ENCODE peak calls at places on chromosomes 7 and 10, in six cellular contexts. R is H1, J is SK-N-SH, U is GM23338, H is K562, M is HCT116. K is an unnamed sample. For H3K79me2, the result is how much of the 10 kb centered on the place peaks cover.

GRCh38 chr7:11427686-11428273 is 404.2 kb downstream of the THSD7A start:
- DNase-seq in R (no peak), J (peak), U (peak), H (peak), M (peak), K (peak)

GRCh38 chr10:58351616-58352578 is 17.1 kb downstream of the UBE2D1 start:
- DNase-seq in R (no peak), J (no peak), U (no peak), H (no peak), M (no peak), K (no peak)

GRCh38 chr10:76336213-76336963 is 905.0 kb downstream of the LRMDA start:
- DNase-seq in R (no peak), J (no peak), U (peak), H (no peak), M (no peak), K (peak)

GRCh38 chr10:106500585-106501525 is 663.7 kb downstream of the SORCS1 start:
- DNase-seq in R (no peak), J (no peak), U (no peak), H (no peak), M (no peak), K (no peak)

GRCh38 chr10:117374506-117375359 is 507 bp downstream of the PDZD8 start:
- DNase-seq in R (no peak), J (peak), U (peak), H (no peak), M (no peak), K (peak)

GRCh38 chr10:48454302-48455054 is 148.0 kb downstream of the MAPK8 start:
- DNase-seq in R (no peak), J (no peak), U (no peak), H (no peak), M (no peak), K (no peak)

GRCh38 chr10:99528867-99529285 is 3.9 kb upstream of the NKX2-3 start:
- DNase-seq in R (no peak), J (no peak), U (no peak), H (no peak), M (no peak), K (peak)

GRCh38 chr7:27175626-27176342 is 1.7 kb upstream of the HOXA10 start:
- DNase-seq in R (no peak), J (peak), U (peak), H (no peak), M (no peak), K (peak)

GRCh38 chr10:43427166-43427825 is 9.6 kb upstream of the ZNF487 start:
- DNase-seq in R (no peak), J (no peak), U (no peak), H (no peak), M (no peak), K (no peak)

GRCh38 chr7:146478975-146479492 is 362.4 kb downstream of the CNTNAP2 start:
- DNase-seq in R (no peak), J (peak), U (no peak), H (no peak), M (no peak), K (no peak)

GRCh38 chr7:157234271-157234670 is 95.5 kb downstream of the UBE3C start:
- DNase-seq in R (no peak), J (peak), U (no peak), H (no peak), M (no peak), K (no peak)

GRCh38 chr10:128105383-128105782 is 20.8 kb downstream of the MKI67 start:
- DNase-seq in R (no peak), J (no peak), U (no peak), H (no peak), M (no peak), K (no peak)

GRCh38 chr10:127737563-127738511 is 852 bp downstream of the FOXI2 start:
- DNase-seq in R (no peak), J (peak), U (peak), H (no peak), M (no peak), K (no peak)

GRCh38 chr7:53940483-53940882 is 601.7 kb upstream of the VSTM2A start:
- DNase-seq in R (no peak), J (no peak), U (no peak), H (no peak), M (no peak), K (no peak)

GRCh38 chr10:123633106-123633505 is 33.0 kb upstream of the GPR26 start:
- DNase-seq in R (no peak), J (no peak), U (no peak), H (no peak), M (no peak), K (no peak)

GRCh38 chr10:99881371-99881770 is 98.9 kb downstream of the ABCC2 start:
- DNase-seq in R (no peak), J (no peak), U (no peak), H (no peak), M (no peak), K (no peak)

GRCh38 chr10:52883996-52884871 is 111.7 kb upstream of the MBL2 start:
- DNase-seq in R (peak), J (peak), U (peak), H (peak), M (peak), K (peak)

GRCh38 chr7:44147026-44147881 is 6.1 kb upstream of the MYL7 start:
- DNase-seq in R (no peak), J (peak), U (peak), H (peak), M (no peak), K (no peak)

GRCh38 chr7:128682125-128682524 is 10.0 kb downstream of the GARIN1A start:
- DNase-seq in R (no peak), J (no peak), U (no peak), H (no peak), M (no peak), K (no peak)

GRCh38 chr7:117673839-117674238 is 194.0 kb downstream of the CFTR start:
- DNase-seq in R (no peak), J (peak), U (no peak), H (no peak), M (peak), K (peak)

GRCh38 chr7:3657201-3657600 is 356.1 kb downstream of the SDK1 start:
- DNase-seq in R (no peak), J (no peak), U (no peak), H (no peak), M (no peak), K (no peak)

GRCh38 chr7:30896783-30897617 is 14.7 kb upstream of the AQP1 start:
- DNase-seq in R (no peak), J (no peak), U (no peak), H (peak), M (no peak), K (no peak)

GRCh38 chr7:127871226-127871625 is 160.0 kb downstream of the LRRC4 start:
- DNase-seq in R (no peak), J (no peak), U (no peak), H (no peak), M (no peak), K (no peak)

GRCh38 chr7:92833024-92833765 is 3.2 kb downstream of the CDK6 start:
- DNase-seq in R (peak), J (peak), U (peak), H (peak), M (peak), K (peak)

GRCh38 chr7:123190109-123190831 is 9.5 kb downstream of the SLC13A1 start:
- DNase-seq in R (no peak), J (no peak), U (no peak), H (no peak), M (no peak), K (no peak)

GRCh38 chr10:48598243-48598935 is 6.5 kb downstream of the ARHGAP22 start:
- DNase-seq in R (no peak), J (no peak), U (no peak), H (no peak), M (no peak), K (no peak)

GRCh38 chr10:29676732-29677131 is 42.0 kb upstream of the SVIL start:
- DNase-seq in R (no peak), J (no peak), U (no peak), H (no peak), M (no peak), K (no peak)
- H3K79me2 ChIP-seq in R (under half), J (under half), U (under half), H (under half), M (under half), K (under half)

GRCh38 chr7:151245360-151246160 is 2.9 kb downstream of the SMARCD3 start:
- DNase-seq in R (no peak), J (peak), U (peak), H (peak), M (no peak), K (peak)

GRCh38 chr7:151244156-151244870 is 4.2 kb downstream of the SMARCD3 start:
- DNase-seq in R (no peak), J (peak), U (peak), H (peak), M (no peak), K (peak)

GRCh38 chr7:151246161-151247015 is 2.1 kb downstream of the SMARCD3 start:
- DNase-seq in R (no peak), J (peak), U (peak), H (no peak), M (no peak), K (no peak)

GRCh38 chr7:151243411-151244155 is 4.9 kb downstream of the SMARCD3 start:
- DNase-seq in R (no peak), J (no peak), U (no peak), H (no peak), M (no peak), K (no peak)

DNA sequence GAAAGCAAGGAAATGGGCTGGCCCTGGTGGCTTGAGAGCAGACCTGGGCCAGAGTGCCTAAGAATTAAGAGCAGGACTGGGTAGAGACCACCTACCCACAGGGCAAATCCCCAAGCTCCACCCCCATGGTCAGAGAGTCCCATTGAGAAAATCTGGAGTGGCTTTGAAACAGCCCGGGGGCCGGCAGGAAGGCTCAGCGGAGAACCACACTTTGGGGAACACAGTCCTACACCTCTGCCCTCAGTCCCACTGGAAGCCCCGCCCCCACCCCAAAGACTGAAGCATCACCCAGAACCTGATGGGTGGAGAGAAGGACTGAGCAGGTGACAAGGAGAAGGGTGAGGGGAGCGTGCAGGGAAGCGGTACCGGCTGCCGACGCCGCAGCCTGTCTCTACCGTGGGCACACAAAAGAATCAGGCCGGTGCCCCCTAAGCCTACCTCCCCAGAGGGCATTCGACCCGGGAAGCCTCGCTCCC is 3.6 kb downstream of the SMARCD3 start:
- DNase-seq in R (no peak), J (peak), U (peak), H (no peak), M (no peak), K (no peak)
- H3K4me3 ChIP-seq in R (peak), J (peak), U (peak), H (peak), M (no peak), K (no peak)

GRCh38 chr10:111789821-111790220 is 393.7 kb downstream of the GPAM start:
- DNase-seq in R (no peak), J (no peak), U (no peak), H (no peak), M (no peak), K (no peak)
- TF ChIP-seq POLR2AphosphoS5 in R (no peak), J (no peak), U (no peak), H (no peak), M (no peak), K (no peak)

DNA sequence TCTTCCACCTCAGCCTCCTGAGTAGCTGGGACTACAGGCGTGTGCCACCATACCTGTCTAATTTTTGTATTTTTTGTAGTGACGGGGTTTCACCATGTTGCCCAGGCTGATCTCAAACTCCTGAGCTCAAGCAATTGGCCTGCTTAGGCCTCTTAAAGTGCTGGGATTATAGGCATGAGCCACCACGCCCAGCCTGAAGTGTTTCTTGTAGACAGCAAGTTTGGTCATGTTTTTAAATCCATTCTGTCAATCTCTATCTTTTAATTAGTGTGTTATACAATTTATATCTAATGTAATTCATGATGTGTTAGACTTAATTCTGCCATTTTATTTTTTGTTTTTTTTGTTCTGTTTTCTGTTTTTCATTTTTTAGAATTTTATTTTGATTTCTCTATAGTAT is 17.2 kb upstream of the MXI1 start:
- DNase-seq in R (no peak), J (no peak), U (no peak), H (no peak), M (no peak), K (no peak)
- H3K79me2 ChIP-seq in R (under half), J (under half), U (under half), H (under half), M (under half), K (under half)

DNA sequence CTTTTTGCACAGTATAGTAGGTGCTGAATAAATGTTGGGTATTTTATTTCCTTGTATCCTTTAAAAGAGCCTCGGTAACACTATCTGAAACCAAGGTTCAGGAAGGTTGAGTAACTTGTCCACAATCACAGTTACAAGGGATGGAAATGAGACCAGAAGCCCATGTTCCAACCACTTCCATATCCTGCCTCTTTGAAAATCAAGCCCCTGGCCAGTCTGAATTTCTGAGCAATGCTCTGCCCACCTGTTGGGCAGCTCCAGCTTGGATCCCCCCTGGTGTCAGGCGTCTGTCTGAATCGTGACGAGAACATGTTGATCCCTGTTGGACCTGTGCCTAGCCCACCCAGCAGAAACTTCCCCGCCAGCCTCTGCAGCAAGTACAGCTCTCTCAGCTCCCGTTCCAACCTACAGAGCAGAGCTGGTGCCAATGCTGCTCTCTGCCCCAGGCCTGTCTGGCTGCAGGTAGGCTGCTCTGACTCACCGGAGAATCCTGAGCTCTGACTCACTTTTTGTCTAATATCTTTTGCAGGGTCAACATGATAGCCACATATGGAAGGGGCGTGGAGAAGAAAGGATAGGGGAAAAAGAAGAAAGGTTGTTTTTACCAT is 595.5 kb downstream of the INHBA start:
- DNase-seq in R (no peak), J (no peak), U (no peak), H (no peak), M (peak), K (peak)
- H3K4me3 ChIP-seq in R (no peak), J (no peak), U (no peak), H (no peak), M (no peak), K (no peak)

GRCh38 chr7:99310004-99310403 is 15.7 kb upstream of the ARPC1A start:
- DNase-seq in R (no peak), J (no peak), U (no peak), H (no peak), M (no peak), K (no peak)
- TF ChIP-seq POLR2AphosphoS5 in R (no peak), J (no peak), U (no peak), H (no peak), M (no peak), K (no peak)

GRCh38 chr7:135480966-135481599 is 28.8 kb downstream of the CNOT4 start:
- DNase-seq in R (no peak), J (no peak), U (no peak), H (no peak), M (no peak), K (peak)
- H3K79me2 ChIP-seq in R (under half), J (half or more), U (half or more), H (half or more), M (half or more), K (half or more)

DNA sequence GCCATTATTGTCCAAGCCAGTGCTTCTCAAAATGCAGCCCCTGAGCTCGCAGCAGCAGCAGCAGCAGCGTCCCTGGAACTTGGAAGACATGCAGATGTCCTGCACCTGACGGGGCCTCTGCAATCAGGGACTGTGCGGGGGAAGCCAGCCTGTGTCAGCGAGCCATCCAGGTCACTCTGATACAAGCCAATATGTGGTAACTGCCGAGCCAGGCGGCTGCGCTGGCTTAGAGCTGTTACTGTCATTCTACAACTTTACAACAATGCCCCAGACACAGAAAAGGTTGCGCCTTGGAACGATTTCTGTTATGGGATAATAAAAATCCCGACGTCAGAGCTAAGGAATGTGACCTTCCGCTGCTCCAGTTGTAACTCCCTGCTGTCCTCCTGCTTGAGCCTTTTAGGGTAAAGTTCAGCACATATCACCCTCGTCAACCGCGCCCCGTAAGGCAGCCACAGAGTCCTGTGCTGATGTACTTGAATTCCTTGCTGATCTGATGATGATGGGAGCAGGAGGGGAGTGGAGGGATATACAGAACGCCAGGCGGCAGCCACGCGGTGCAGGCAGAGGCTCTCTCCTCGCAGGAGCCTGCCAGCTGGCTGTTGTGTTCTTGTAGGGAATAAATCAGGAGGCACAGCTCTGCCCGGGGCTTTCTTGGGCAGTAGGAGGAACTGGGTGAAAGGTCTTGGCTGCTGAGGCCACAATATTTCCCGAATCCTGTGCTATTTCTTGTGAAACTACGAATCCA is 20.0 kb upstream of the CRYGN start:
- DNase-seq in R (no peak), J (peak), U (peak), H (no peak), M (peak), K (peak)
- H3K4me3 ChIP-seq in R (no peak), J (peak), U (no peak), H (no peak), M (peak), K (peak)

K was measured in endothelial cell of umbilical vein.